ENCODE peak calls at places on chromosomes 3 and 15, in nine cellular contexts. One of them, this sample, is unnamed.

GRCh38 chr15:77456746-77457618 is 36.3 kb downstream of the HMG20A start:
- DNase-seq in PC-3: no peak
- DNase-seq in upper lobe of right lung: no peak
- DNase-seq in RWPE1: no peak
- DNase-seq in nephron progenitor cell: no peak
- DNase-seq in cardiac fibroblast: peak
- DNase-seq in glutamatergic neuron: no peak
- DNase-seq in uterus: no peak
- DNase-seq in activated B cell treated with CpG ODN at 0.5 μM for 24 hours: no peak
- DNase-seq in this sample: no peak

GRCh38 chr15:35784745-35785144 is 238.8 kb upstream of the DPH6 start:
- DNase-seq in PC-3: no peak
- DNase-seq in upper lobe of right lung: no peak
- DNase-seq in RWPE1: no peak
- DNase-seq in nephron progenitor cell: no peak
- DNase-seq in cardiac fibroblast: peak
- DNase-seq in glutamatergic neuron: no peak
- DNase-seq in uterus: no peak
- DNase-seq in activated B cell treated with CpG ODN at 0.5 μM for 24 hours: no peak
- DNase-seq in this sample: no peak

GRCh38 chr3:134640378-134640777 is 10.4 kb downstream of the KY start:
- DNase-seq in PC-3: no peak
- DNase-seq in upper lobe of right lung: no peak
- DNase-seq in RWPE1: no peak
- DNase-seq in nephron progenitor cell: no peak
- DNase-seq in cardiac fibroblast: no peak
- DNase-seq in glutamatergic neuron: no peak
- DNase-seq in uterus: no peak
- DNase-seq in activated B cell treated with CpG ODN at 0.5 μM for 24 hours: no peak
- DNase-seq in this sample: no peak

GRCh38 chr15:65632780-65633384 is 11.1 kb downstream of the SLC24A1 start:
- DNase-seq in PC-3: no peak
- DNase-seq in upper lobe of right lung: no peak
- DNase-seq in RWPE1: no peak
- DNase-seq in nephron progenitor cell: no peak
- DNase-seq in cardiac fibroblast: no peak
- DNase-seq in glutamatergic neuron: no peak
- DNase-seq in uterus: no peak
- DNase-seq in activated B cell treated with CpG ODN at 0.5 μM for 24 hours: no peak
- DNase-seq in this sample: no peak

GRCh38 chr3:43747641-43748040 is 56.9 kb downstream of the ABHD5 start:
- DNase-seq in PC-3: peak
- DNase-seq in upper lobe of right lung: no peak
- DNase-seq in RWPE1: no peak
- DNase-seq in nephron progenitor cell: no peak
- DNase-seq in cardiac fibroblast: peak
- DNase-seq in glutamatergic neuron: no peak
- DNase-seq in uterus: no peak
- DNase-seq in activated B cell treated with CpG ODN at 0.5 μM for 24 hours: no peak
- DNase-seq in this sample: no peak

GRCh38 chr3:30114918-30115317 is 491.5 kb upstream of the TGFBR2 start:
- DNase-seq in PC-3: peak
- DNase-seq in upper lobe of right lung: no peak
- DNase-seq in RWPE1: no peak
- DNase-seq in nephron progenitor cell: no peak
- DNase-seq in cardiac fibroblast: peak
- DNase-seq in glutamatergic neuron: no peak
- DNase-seq in uterus: no peak
- DNase-seq in activated B cell treated with CpG ODN at 0.5 μM for 24 hours: no peak
- DNase-seq in this sample: no peak

GRCh38 chr3:10363935-10364334 is 43.0 kb upstream of the SEC13 start:
- DNase-seq in PC-3: peak
- DNase-seq in upper lobe of right lung: no peak
- DNase-seq in RWPE1: no peak
- DNase-seq in nephron progenitor cell: no peak
- DNase-seq in cardiac fibroblast: no peak
- DNase-seq in glutamatergic neuron: no peak
- DNase-seq in uterus: no peak
- DNase-seq in activated B cell treated with CpG ODN at 0.5 μM for 24 hours: no peak
- DNase-seq in this sample: no peak

GRCh38 chr3:23865595-23866396 is 51.0 kb downstream of the NKIRAS1 start:
- DNase-seq in PC-3: peak
- DNase-seq in upper lobe of right lung: no peak
- DNase-seq in RWPE1: no peak
- DNase-seq in nephron progenitor cell: peak
- DNase-seq in cardiac fibroblast: peak
- DNase-seq in glutamatergic neuron: no peak
- DNase-seq in uterus: no peak
- DNase-seq in activated B cell treated with CpG ODN at 0.5 μM for 24 hours: no peak
- DNase-seq in this sample: no peak

GRCh38 chr15:78540955-78541743 is 905 bp downstream of the PSMA4 start:
- DNase-seq in PC-3: peak
- DNase-seq in upper lobe of right lung: no peak
- DNase-seq in RWPE1: peak
- DNase-seq in nephron progenitor cell: no peak
- DNase-seq in cardiac fibroblast: peak
- DNase-seq in glutamatergic neuron: no peak
- DNase-seq in uterus: no peak
- DNase-seq in activated B cell treated with CpG ODN at 0.5 μM for 24 hours: no peak
- DNase-seq in this sample: no peak

GRCh38 chr15:78542647-78543046 is 2.4 kb downstream of the PSMA4 start:
- DNase-seq in PC-3: no peak
- DNase-seq in upper lobe of right lung: no peak
- DNase-seq in RWPE1: no peak
- DNase-seq in nephron progenitor cell: no peak
- DNase-seq in cardiac fibroblast: no peak
- DNase-seq in glutamatergic neuron: no peak
- DNase-seq in uterus: no peak
- DNase-seq in activated B cell treated with CpG ODN at 0.5 μM for 24 hours: no peak
- DNase-seq in this sample: no peak

GRCh38 chr15:78538358-78538757 is 1.9 kb upstream of the PSMA4 start:
- DNase-seq in PC-3: no peak
- DNase-seq in upper lobe of right lung: no peak
- DNase-seq in RWPE1: no peak
- DNase-seq in nephron progenitor cell: no peak
- DNase-seq in cardiac fibroblast: no peak
- DNase-seq in glutamatergic neuron: no peak
- DNase-seq in uterus: no peak
- DNase-seq in activated B cell treated with CpG ODN at 0.5 μM for 24 hours: no peak
- DNase-seq in this sample: no peak

GRCh38 chr15:78541744-78542034 is 1.4 kb downstream of the PSMA4 start:
- DNase-seq in PC-3: no peak
- DNase-seq in upper lobe of right lung: no peak
- DNase-seq in RWPE1: no peak
- DNase-seq in nephron progenitor cell: no peak
- DNase-seq in cardiac fibroblast: no peak
- DNase-seq in glutamatergic neuron: no peak
- DNase-seq in uterus: no peak
- DNase-seq in activated B cell treated with CpG ODN at 0.5 μM for 24 hours: no peak
- DNase-seq in this sample: no peak

GRCh38 chr15:78540135-78540954 is at the start of gene PSMA4:
- DNase-seq in PC-3: peak
- DNase-seq in upper lobe of right lung: peak
- DNase-seq in RWPE1: peak
- DNase-seq in nephron progenitor cell: peak
- DNase-seq in cardiac fibroblast: peak
- DNase-seq in glutamatergic neuron: peak
- DNase-seq in uterus: peak
- DNase-seq in activated B cell treated with CpG ODN at 0.5 μM for 24 hours: peak
- DNase-seq in this sample: peak
- TF ChIP-seq CTCF in PC-3: no peak
- TF ChIP-seq CTCF in upper lobe of right lung: peak
- TF ChIP-seq CTCF in RWPE1: no peak
- TF ChIP-seq CTCF in nephron progenitor cell: no peak
- TF ChIP-seq CTCF in cardiac fibroblast: peak
- TF ChIP-seq CTCF in glutamatergic neuron: no peak
- TF ChIP-seq CTCF in uterus: peak
- TF ChIP-seq CTCF in activated B cell treated with CpG ODN at 0.5 μM for 24 hours: no peak
- TF ChIP-seq CTCF in this sample: peak

GRCh38 chr3:126347543-126348161 is 9.6 kb downstream of the KLF15 start:
- DNase-seq in PC-3: no peak
- DNase-seq in upper lobe of right lung: peak
- DNase-seq in RWPE1: no peak
- DNase-seq in nephron progenitor cell: no peak
- DNase-seq in cardiac fibroblast: no peak
- DNase-seq in glutamatergic neuron: peak
- DNase-seq in uterus: peak
- DNase-seq in activated B cell treated with CpG ODN at 0.5 μM for 24 hours: peak
- DNase-seq in this sample: peak

GRCh38 chr3:126349611-126350501 is 7.4 kb downstream of the KLF15 start:
- DNase-seq in PC-3: no peak
- DNase-seq in upper lobe of right lung: peak
- DNase-seq in RWPE1: no peak
- DNase-seq in nephron progenitor cell: no peak
- DNase-seq in cardiac fibroblast: no peak
- DNase-seq in glutamatergic neuron: peak
- DNase-seq in uterus: peak
- DNase-seq in activated B cell treated with CpG ODN at 0.5 μM for 24 hours: peak
- DNase-seq in this sample: peak

GRCh38 chr3:126349071-126349470 is 8.1 kb downstream of the KLF15 start:
- DNase-seq in PC-3: no peak
- DNase-seq in upper lobe of right lung: peak
- DNase-seq in RWPE1: no peak
- DNase-seq in nephron progenitor cell: peak
- DNase-seq in cardiac fibroblast: no peak
- DNase-seq in glutamatergic neuron: peak
- DNase-seq in uterus: peak
- DNase-seq in activated B cell treated with CpG ODN at 0.5 μM for 24 hours: peak
- DNase-seq in this sample: peak

GRCh38 chr3:126346466-126346865 is 10.7 kb downstream of the KLF15 start:
- DNase-seq in PC-3: no peak
- DNase-seq in upper lobe of right lung: peak
- DNase-seq in RWPE1: no peak
- DNase-seq in nephron progenitor cell: peak
- DNase-seq in cardiac fibroblast: no peak
- DNase-seq in glutamatergic neuron: no peak
- DNase-seq in uterus: no peak
- DNase-seq in activated B cell treated with CpG ODN at 0.5 μM for 24 hours: no peak
- DNase-seq in this sample: no peak

DNA sequence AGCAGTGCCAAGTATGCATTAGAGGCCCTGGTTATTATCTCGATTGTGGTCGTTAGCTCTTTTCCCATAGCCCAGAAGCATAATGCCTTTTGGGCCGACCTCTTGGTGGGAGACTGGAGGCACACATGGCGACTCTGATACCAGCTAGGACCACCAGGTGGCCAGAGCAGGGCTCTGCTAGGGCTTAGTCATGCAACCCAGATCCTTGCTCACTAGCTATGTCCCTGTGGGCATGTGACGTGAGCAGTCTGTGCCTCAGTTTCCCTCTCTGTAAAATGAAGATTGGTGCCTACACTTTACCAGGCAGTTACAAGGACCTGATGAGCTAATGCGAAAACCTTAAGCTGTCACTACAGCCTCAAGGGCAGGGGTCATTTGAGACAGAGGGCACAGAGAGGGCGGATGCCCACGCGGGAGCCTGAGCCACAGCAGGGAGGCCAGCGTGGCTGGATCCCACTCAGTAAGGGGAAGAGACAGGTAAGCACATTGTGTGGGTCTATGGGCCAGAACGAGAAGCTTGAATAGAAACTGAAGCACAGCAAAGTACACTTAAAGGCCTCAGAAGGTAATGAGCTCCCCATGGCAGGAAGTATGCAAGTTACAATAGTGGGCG is 8.8 kb downstream of the KLF15 start:
- DNase-seq in PC-3: no peak
- DNase-seq in upper lobe of right lung: no peak
- DNase-seq in RWPE1: no peak
- DNase-seq in nephron progenitor cell: peak
- DNase-seq in cardiac fibroblast: no peak
- DNase-seq in glutamatergic neuron: peak
- DNase-seq in uterus: peak
- DNase-seq in activated B cell treated with CpG ODN at 0.5 μM for 24 hours: no peak
- DNase-seq in this sample: no peak
- TF ChIP-seq CTCF in PC-3: peak
- TF ChIP-seq CTCF in upper lobe of right lung: peak
- TF ChIP-seq CTCF in RWPE1: no peak
- TF ChIP-seq CTCF in nephron progenitor cell: peak
- TF ChIP-seq CTCF in cardiac fibroblast: peak
- TF ChIP-seq CTCF in glutamatergic neuron: peak
- TF ChIP-seq CTCF in uterus: peak
- TF ChIP-seq CTCF in activated B cell treated with CpG ODN at 0.5 μM for 24 hours: no peak
- TF ChIP-seq CTCF in this sample: peak

GRCh38 chr15:55741592-55742497 is 1.1 kb downstream of the PRTG start:
- DNase-seq in PC-3: peak
- DNase-seq in upper lobe of right lung: peak
- DNase-seq in RWPE1: peak
- DNase-seq in nephron progenitor cell: peak
- DNase-seq in cardiac fibroblast: peak
- DNase-seq in glutamatergic neuron: peak
- DNase-seq in uterus: peak
- DNase-seq in activated B cell treated with CpG ODN at 0.5 μM for 24 hours: no peak
- DNase-seq in this sample: no peak
- TF ChIP-seq CTCF in PC-3: no peak
- TF ChIP-seq CTCF in upper lobe of right lung: no peak
- TF ChIP-seq CTCF in RWPE1: no peak
- TF ChIP-seq CTCF in nephron progenitor cell: no peak
- TF ChIP-seq CTCF in cardiac fibroblast: peak
- TF ChIP-seq CTCF in glutamatergic neuron: no peak
- TF ChIP-seq CTCF in uterus: no peak
- TF ChIP-seq CTCF in activated B cell treated with CpG ODN at 0.5 μM for 24 hours: no peak
- TF ChIP-seq CTCF in this sample: peak

GRCh38 chr3:73056365-73057150 is 4.9 kb upstream of the EBLN2 start:
- DNase-seq in PC-3: peak
- DNase-seq in upper lobe of right lung: no peak
- DNase-seq in RWPE1: peak
- DNase-seq in nephron progenitor cell: no peak
- DNase-seq in cardiac fibroblast: peak
- DNase-seq in glutamatergic neuron: no peak
- DNase-seq in uterus: no peak
- DNase-seq in activated B cell treated with CpG ODN at 0.5 μM for 24 hours: no peak
- DNase-seq in this sample: no peak
- TF ChIP-seq CTCF in PC-3: peak
- TF ChIP-seq CTCF in upper lobe of right lung: peak
- TF ChIP-seq CTCF in RWPE1: peak
- TF ChIP-seq CTCF in nephron progenitor cell: peak
- TF ChIP-seq CTCF in cardiac fibroblast: peak
- TF ChIP-seq CTCF in glutamatergic neuron: no peak
- TF ChIP-seq CTCF in uterus: peak
- TF ChIP-seq CTCF in activated B cell treated with CpG ODN at 0.5 μM for 24 hours: no peak
- TF ChIP-seq CTCF in this sample: peak